ENCODE peak calls at places on chromosomes 3 and 15, in six cellular contexts. W is lung microvascular endothelial cell; P is kidney; D is activated CD8-positive, alpha-beta memory T cell treated with anti-CD3 and anti-CD28 coated beads for 1 hour; Z is NCI-H345; G is erythroblast. L is an unnamed sample.

GRCh38 chr3:184015381-184016019 is 2.2 kb downstream of the ABCC5 start:
- DNase-seq in G (peak), P (no peak), D (no peak), W (no peak), Z (no peak), L (no peak)

GRCh38 chr15:72112111-72112510 is 5.8 kb downstream of the MYO9A start:
- DNase-seq in D (no peak), G (no peak), P (no peak), Z (no peak), W (no peak), L (no peak)

GRCh38 chr3:126956866-126957650 is 25.9 kb upstream of the PLXNA1 start:
- DNase-seq in D (no peak), W (no peak), G (no peak), Z (no peak), P (peak), L (no peak)

GRCh38 chr15:74311734-74312444 is 55.6 kb downstream of the CYP11A1 start:
- DNase-seq in W (peak), G (no peak), P (no peak), Z (peak), D (no peak), L (no peak)

GRCh38 chr3:38327335-38328009 is 19.1 kb upstream of the XYLB start:
- DNase-seq in G (no peak), P (no peak), D (no peak), Z (no peak), W (peak), L (no peak)

GRCh38 chr3:194166682-194167479 is 30.9 kb downstream of the HES1 start:
- DNase-seq in G (no peak), W (peak), Z (no peak), D (no peak), P (no peak), L (no peak)

GRCh38 chr3:54965746-54966145 is 37.9 kb upstream of the LRTM1 start:
- DNase-seq in G (no peak), W (no peak), D (no peak), Z (no peak), P (no peak), L (no peak)

GRCh38 chr3:128094295-128095151 is 29.1 kb downstream of the RUVBL1 start:
- DNase-seq in G (no peak), W (peak), P (no peak), D (no peak), Z (no peak), L (no peak)

GRCh38 chr3:127953636-127954035 is 38.6 kb downstream of the KBTBD12 start:
- DNase-seq in W (no peak), Z (no peak), P (no peak), G (no peak), D (no peak), L (no peak)

GRCh38 chr3:70820397-70820796 is 508.0 kb upstream of the MDFIC2 start:
- DNase-seq in G (no peak), W (no peak), P (no peak), Z (no peak), D (no peak), L (no peak)

GRCh38 chr3:144162042-144162441 is 190.4 kb downstream of the DIPK2A start:
- DNase-seq in P (no peak), G (no peak), D (no peak), W (no peak), Z (peak), L (peak)

GRCh38 chr15:92878593-92879053 is 21.5 kb upstream of the CHD2 start:
- DNase-seq in Z (peak), P (no peak), D (no peak), G (peak), W (no peak), L (no peak)

GRCh38 chr3:48504051-48504946 is at the start of gene SHISA5:
- DNase-seq in G (peak), Z (no peak), W (peak), D (peak), P (peak), L (peak)

GRCh38 chr15:27183182-27183581 is 212.2 kb downstream of the GABRG3 start:
- DNase-seq in G (no peak), P (no peak), Z (peak), D (no peak), W (no peak), L (no peak)

GRCh38 chr3:196792771-196793170 is 53.1 kb downstream of the PAK2 start:
- DNase-seq in G (no peak), Z (no peak), D (no peak), P (no peak), W (peak), L (no peak)

GRCh38 chr3:23304424-23304823 is 101.3 kb downstream of the UBE2E2 start:
- DNase-seq in Z (no peak), D (no peak), P (no peak), W (no peak), G (no peak), L (no peak)

GRCh38 chr3:8840556-8840955 is 71.1 kb upstream of the OXTR start:
- DNase-seq in D (no peak), Z (no peak), W (no peak), P (no peak), G (no peak), L (no peak)

GRCh38 chr3:168812234-168812633 is 716.5 kb upstream of the GOLIM4 start:
- DNase-seq in G (no peak), P (no peak), Z (no peak), D (no peak), W (no peak), L (no peak)

GRCh38 chr15:39172380-39173281 is 408.2 kb upstream of the THBS1 start:
- DNase-seq in P (peak), Z (no peak), G (no peak), D (no peak), W (peak), L (no peak)

GRCh38 chr3:102006812-102007485 is 157.6 kb downstream of the NFKBIZ start:
- DNase-seq in W (peak), D (no peak), Z (peak), G (no peak), P (no peak), L (peak)

GRCh38 chr3:49022751-49023171 is 840 bp downstream of the NDUFAF3 start:
- DNase-seq in Z (no peak), G (peak), D (no peak), P (peak), W (no peak), L (no peak)

L was measured in AG09319.